ENCODE peak calls at places on chromosomes 2 and 18, in ten cellular contexts. E is astrocyte of the spinal cord; Q is tibial nerve; A is kidney; K is cardiac fibroblast; I is AG04450; L is tibial artery; V is mesendoderm; C is Jurkat, Clone E6-1; O is GM12865. Y is an unnamed sample.

GRCh38 chr2:172680595-172681176 is 55.0 kb upstream of the RAPGEF4 start:
- DNase-seq in E (no peak), V (no peak), L (no peak), I (no peak), K (peak; percentile 68), Q (no peak), A (no peak), O (no peak), C (no peak), Y (no peak)

GRCh38 chr18:23683671-23684070 is 5.6 kb upstream of the LAMA3 start:
- DNase-seq in C (no peak), O (no peak), K (peak; percentile 48), L (no peak), I (no peak), E (no peak), V (no peak), A (no peak), Q (no peak), Y (no peak)

GRCh38 chr18:59005266-59005665 is 134.4 kb upstream of the SEC11C start:
- DNase-seq in K (peak; percentile 82), C (no peak), O (no peak), A (peak; percentile 86), E (peak; percentile 45), Q (peak; percentile 61), I (no peak), L (peak; percentile 79), V (peak; percentile 99), Y (no peak)

GRCh38 chr2:62187246-62187645 is 8.7 kb upstream of the B3GNT2 start:
- DNase-seq in Q (no peak), A (no peak), O (no peak), L (no peak), I (no peak), C (no peak), V (no peak), E (no peak), K (no peak), Y (no peak)

GRCh38 chr2:54629390-54629789 is 94.1 kb upstream of the EML6 start:
- DNase-seq in A (no peak), K (no peak), V (no peak), C (no peak), O (no peak), L (no peak), I (no peak), E (no peak), Q (no peak), Y (no peak)

GRCh38 chr18:8424917-8425725 is 184.1 kb upstream of the RAB12 start:
- DNase-seq in K (peak; percentile 48), I (peak; percentile 13), Q (no peak), L (no peak), E (peak; percentile 69), V (peak; percentile 92), A (no peak), C (no peak), O (no peak), Y (no peak)

GRCh38 chr2:55891671-55892071 is 31.9 kb downstream of the EFEMP1 start:
- DNase-seq in C (no peak), E (no peak), K (peak; percentile 33), L (no peak), I (no peak), A (no peak), O (no peak), V (no peak), Q (no peak), Y (no peak)

GRCh38 chr2:234623521-234623991 is 126.7 kb upstream of the ARL4C start:
- DNase-seq in E (no peak), Q (no peak), V (peak; percentile 37), O (no peak), A (no peak), I (no peak), K (no peak), L (no peak), C (no peak), Y (no peak)

GRCh38 chr2:203360833-203361430 is 32.7 kb downstream of the ABI2 start:
- DNase-seq in Q (no peak), V (no peak), A (no peak), I (no peak), C (no peak), E (no peak), O (peak; percentile 21), K (no peak), L (no peak), Y (no peak)

GRCh38 chr18:61850756-61851155 is 42.1 kb downstream of the RNF152 start:
- DNase-seq in V (no peak), L (no peak), A (no peak), I (no peak), C (no peak), E (no peak), O (peak; percentile 53), Q (no peak), K (no peak), Y (no peak)

GRCh38 chr2:121293450-121294325 is 8.7 kb upstream of the TFCP2L1 start:
- DNase-seq in E (no peak), O (no peak), Q (no peak), C (no peak), L (no peak), V (no peak), I (no peak), K (no peak), A (no peak), Y (no peak)

GRCh38 chr2:235047171-235048160 is 95.6 kb downstream of the SH3BP4 start:
- DNase-seq in E (no peak), A (no peak), V (no peak), C (no peak), Q (no peak), I (no peak), K (no peak), L (no peak), O (no peak), Y (no peak)

GRCh38 chr18:66168834-66169233 is 418.0 kb downstream of the CDH7 start:
- DNase-seq in K (no peak), V (no peak), A (no peak), L (no peak), E (no peak), C (no peak), I (no peak), O (no peak), Q (no peak), Y (no peak)

GRCh38 chr2:205706769-205707375 is 24.6 kb downstream of the NRP2 start:
- DNase-seq in C (no peak), V (peak; percentile 35), E (peak; percentile 96), I (peak; percentile 80), A (peak; percentile 89), Q (peak; percentile 47), K (peak; percentile 95), O (peak; percentile 92), L (peak; percentile 68), Y (no peak)

GRCh38 chr2:80054339-80054675 is 250.2 kb downstream of the LRRTM1 start:
- DNase-seq in A (no peak), C (no peak), K (no peak), I (no peak), L (no peak), E (no peak), O (no peak), V (no peak), Q (no peak), Y (no peak)

DNA sequence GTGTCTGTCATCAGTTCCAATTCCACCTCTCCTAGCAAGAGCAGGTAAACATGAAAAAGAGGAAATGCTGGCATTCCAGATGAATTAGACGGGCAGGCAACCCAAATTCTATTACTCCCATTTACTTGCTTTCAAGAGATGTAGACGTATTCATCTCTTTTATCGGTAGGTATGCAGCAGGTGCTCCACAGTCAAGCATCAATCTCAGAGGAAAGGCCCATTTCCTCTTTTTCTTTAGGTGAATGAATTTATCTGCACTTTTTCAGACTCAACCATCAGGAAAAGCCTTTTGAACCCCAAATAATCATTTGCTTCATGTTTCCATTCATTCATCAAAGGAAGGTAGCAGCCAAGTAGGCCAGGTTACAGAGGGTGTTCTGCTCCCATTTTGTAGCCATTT is 27.9 kb downstream of the DPYSL5 start:
- DNase-seq in V (no peak), O (no peak), K (no peak), E (no peak), I (no peak), A (no peak), L (no peak), C (no peak), Q (no peak), Y (no peak)
- H3K4me3 ChIP-seq in V (no peak overlapping the region), O (no peak overlapping the region), K (no peak overlapping the region), E (no peak overlapping the region), I (no peak overlapping the region), A (no peak overlapping the region), L (no peak overlapping the region), C (no peak overlapping the region), Q (no peak overlapping the region), Y (no peak overlapping the region)

GRCh38 chr2:128970332-128971116 is 651.9 kb upstream of the HS6ST1 start:
- DNase-seq in I (no peak), V (no peak), Q (no peak), A (no peak), C (peak; percentile 58), E (no peak), O (no peak), L (no peak), K (no peak), Y (no peak)

GRCh38 chr2:128967666-128968065 is 649.0 kb upstream of the HS6ST1 start:
- DNase-seq in O (no peak), C (no peak), K (no peak), Q (no peak), E (no peak), V (no peak), A (no peak), L (no peak), I (no peak), Y (no peak)

GRCh38 chr2:128978155-128978707 is 659.6 kb upstream of the HS6ST1 start:
- DNase-seq in C (no peak), L (no peak), A (no peak), V (peak; percentile 93), Q (no peak), O (no peak), E (no peak), I (no peak), K (no peak), Y (no peak)

GRCh38 chr2:128979182-128979581 is 660.5 kb upstream of the HS6ST1 start:
- DNase-seq in E (no peak), Q (no peak), C (no peak), V (peak; percentile 29), I (no peak), A (no peak), O (no peak), K (no peak), L (no peak), Y (no peak)

GRCh38 chr2:128973566-128973965 is 654.9 kb upstream of the HS6ST1 start:
- DNase-seq in L (no peak), Q (no peak), K (no peak), V (no peak), A (no peak), I (no peak), C (no peak), E (no peak), O (no peak), Y (no peak)
- H3K4me3 ChIP-seq in L (no peak overlapping the region), Q (no peak overlapping the region), K (no peak overlapping the region), V (no peak overlapping the region), A (no peak overlapping the region), I (no peak overlapping the region), C (no peak overlapping the region), E (no peak overlapping the region), O (no peak overlapping the region), Y (no peak overlapping the region)

GRCh38 chr2:40282428-40282827 is 169.5 kb downstream of the SLC8A1 start:
- DNase-seq in E (no peak), Q (no peak), V (no peak), A (no peak), I (no peak), L (no peak), O (peak; percentile 16), C (no peak), K (peak; percentile 87), Y (no peak)
- H3K4me3 ChIP-seq in E (peak overlapping the region; percentile 0), Q (no peak overlapping the region), V (no peak overlapping the region), A (no peak overlapping the region), I (peak overlapping the region; percentile 31), L (peak overlapping the region; percentile 49), O (peak overlapping the region; percentile 51), C (no peak overlapping the region), K (peak overlapping the region; percentile 35), Y (no peak overlapping the region)

GRCh38 chr18:12882416-12882815 is 1.6 kb downstream of the PTPN2 start:
- DNase-seq in C (no peak), E (peak; percentile 22), I (no peak), Q (no peak), K (no peak), V (no peak), A (no peak), O (no peak), L (no peak), Y (no peak)
- H3K4me3 ChIP-seq in C (peak overlapping the region; percentile 93), E (peak overlapping the region; percentile 63), I (peak overlapping the region; percentile 91), Q (peak overlapping the region; percentile 88), K (peak overlapping the region; percentile 83), V (no peak overlapping the region), A (peak overlapping the region; percentile 79), O (peak overlapping the region; percentile 89), L (no peak overlapping the region), Y (no peak overlapping the region)